ENCODE peak calls at places on chromosome 21, in five cellular contexts. One of them, this sample, is unnamed.

GRCh38 chr21:40070871-40071270 is 203.6 kb downstream of the PCP4 start:
- DNase-seq in naive thymus-derived CD4-positive, alpha-beta T cell: no peak
- DNase-seq in central memory CD4-positive, alpha-beta T cell: no peak
- DNase-seq in left cardiac atrium: no peak
- DNase-seq in PC-9: no peak
- DNase-seq in this sample: no peak

GRCh38 chr21:26067836-26068401 is 102.7 kb downstream of the APP start:
- DNase-seq in left cardiac atrium: no peak
- DNase-seq in central memory CD4-positive, alpha-beta T cell: no peak
- DNase-seq in naive thymus-derived CD4-positive, alpha-beta T cell: peak
- DNase-seq in PC-9: no peak
- DNase-seq in this sample: no peak

GRCh38 chr21:44982558-44983244 is 42.9 kb downstream of the SLX9 start:
- DNase-seq in naive thymus-derived CD4-positive, alpha-beta T cell: no peak
- DNase-seq in left cardiac atrium: peak
- DNase-seq in central memory CD4-positive, alpha-beta T cell: no peak
- DNase-seq in PC-9: no peak
- DNase-seq in this sample: peak

GRCh38 chr21:34692458-34693020 is 23.7 kb downstream of the CLIC6 start:
- DNase-seq in central memory CD4-positive, alpha-beta T cell: no peak
- DNase-seq in left cardiac atrium: no peak
- DNase-seq in naive thymus-derived CD4-positive, alpha-beta T cell: no peak
- DNase-seq in PC-9: no peak
- DNase-seq in this sample: no peak

GRCh38 chr21:32520885-32521735 is 64.2 kb downstream of the TCP10L start:
- DNase-seq in naive thymus-derived CD4-positive, alpha-beta T cell: no peak
- DNase-seq in central memory CD4-positive, alpha-beta T cell: no peak
- DNase-seq in left cardiac atrium: peak
- DNase-seq in PC-9: peak
- DNase-seq in this sample: peak

GRCh38 chr21:43603641-43604504 is 55.4 kb downstream of the HSF2BP start:
- DNase-seq in left cardiac atrium: no peak
- DNase-seq in naive thymus-derived CD4-positive, alpha-beta T cell: no peak
- DNase-seq in central memory CD4-positive, alpha-beta T cell: no peak
- DNase-seq in PC-9: no peak
- DNase-seq in this sample: no peak

GRCh38 chr21:34626131-34626530 is 11.2 kb upstream of the RCAN1 start:
- DNase-seq in left cardiac atrium: no peak
- DNase-seq in central memory CD4-positive, alpha-beta T cell: no peak
- DNase-seq in naive thymus-derived CD4-positive, alpha-beta T cell: no peak
- DNase-seq in PC-9: no peak
- DNase-seq in this sample: no peak

GRCh38 chr21:41711416-41712023 is 55.3 kb downstream of the RIPK4 start:
- DNase-seq in central memory CD4-positive, alpha-beta T cell: no peak
- DNase-seq in PC-9: no peak
- DNase-seq in naive thymus-derived CD4-positive, alpha-beta T cell: no peak
- DNase-seq in left cardiac atrium: no peak
- DNase-seq in this sample: no peak

GRCh38 chr21:17780539-17780938 is 38.6 kb downstream of the C21orf91 start:
- DNase-seq in naive thymus-derived CD4-positive, alpha-beta T cell: peak
- DNase-seq in central memory CD4-positive, alpha-beta T cell: peak
- DNase-seq in left cardiac atrium: no peak
- DNase-seq in PC-9: no peak
- DNase-seq in this sample: no peak

GRCh38 chr21:37000381-37000780 is 6.1 kb upstream of the RIPPLY3 start:
- DNase-seq in naive thymus-derived CD4-positive, alpha-beta T cell: no peak
- DNase-seq in left cardiac atrium: no peak
- DNase-seq in central memory CD4-positive, alpha-beta T cell: no peak
- DNase-seq in PC-9: no peak
- DNase-seq in this sample: no peak

GRCh38 chr21:36922861-36923260 is 43.6 kb downstream of the HLCS start:
- DNase-seq in left cardiac atrium: no peak
- DNase-seq in naive thymus-derived CD4-positive, alpha-beta T cell: no peak
- DNase-seq in central memory CD4-positive, alpha-beta T cell: no peak
- DNase-seq in PC-9: no peak
- DNase-seq in this sample: no peak

GRCh38 chr21:44874240-44874496 is 678 bp upstream of the PTTG1IP start:
- DNase-seq in naive thymus-derived CD4-positive, alpha-beta T cell: no peak
- DNase-seq in left cardiac atrium: no peak
- DNase-seq in central memory CD4-positive, alpha-beta T cell: no peak
- DNase-seq in PC-9: no peak
- DNase-seq in this sample: no peak

GRCh38 chr21:42677339-42678117 is 24.1 kb downstream of the PDE9A start:
- DNase-seq in PC-9: peak
- DNase-seq in left cardiac atrium: no peak
- DNase-seq in naive thymus-derived CD4-positive, alpha-beta T cell: no peak
- DNase-seq in central memory CD4-positive, alpha-beta T cell: no peak
- DNase-seq in this sample: peak

GRCh38 chr21:37848721-37849490 is 67.4 kb downstream of the KCNJ6 start:
- DNase-seq in naive thymus-derived CD4-positive, alpha-beta T cell: no peak
- DNase-seq in left cardiac atrium: no peak
- DNase-seq in PC-9: no peak
- DNase-seq in central memory CD4-positive, alpha-beta T cell: no peak
- DNase-seq in this sample: no peak

GRCh38 chr21:38913120-38913975 is 107.6 kb downstream of the ETS2 start:
- DNase-seq in left cardiac atrium: peak
- DNase-seq in central memory CD4-positive, alpha-beta T cell: no peak
- DNase-seq in PC-9: peak
- DNase-seq in naive thymus-derived CD4-positive, alpha-beta T cell: peak
- DNase-seq in this sample: peak

GRCh38 chr21:36909901-36910561 is 56.4 kb downstream of the HLCS start:
- DNase-seq in PC-9: peak
- DNase-seq in naive thymus-derived CD4-positive, alpha-beta T cell: no peak
- DNase-seq in central memory CD4-positive, alpha-beta T cell: no peak
- DNase-seq in left cardiac atrium: no peak
- DNase-seq in this sample: no peak

GRCh38 chr21:45636921-45637646 is 6.4 kb upstream of the PCBP3 start:
- DNase-seq in left cardiac atrium: no peak
- DNase-seq in naive thymus-derived CD4-positive, alpha-beta T cell: no peak
- DNase-seq in PC-9: no peak
- DNase-seq in central memory CD4-positive, alpha-beta T cell: no peak
- DNase-seq in this sample: no peak

GRCh38 chr21:26840912-26841311 is 4.3 kb downstream of the ADAMTS1 start:
- DNase-seq in left cardiac atrium: peak
- DNase-seq in naive thymus-derived CD4-positive, alpha-beta T cell: no peak
- DNase-seq in PC-9: no peak
- DNase-seq in central memory CD4-positive, alpha-beta T cell: no peak
- DNase-seq in this sample: no peak

GRCh38 chr21:40717008-40717407 is 129.9 kb downstream of the DSCAM start:
- DNase-seq in central memory CD4-positive, alpha-beta T cell: no peak
- DNase-seq in left cardiac atrium: no peak
- DNase-seq in naive thymus-derived CD4-positive, alpha-beta T cell: no peak
- DNase-seq in PC-9: no peak
- DNase-seq in this sample: no peak

GRCh38 chr21:46325073-46325912 is 1.3 kb downstream of the PCNT start:
- DNase-seq in naive thymus-derived CD4-positive, alpha-beta T cell: no peak
- DNase-seq in central memory CD4-positive, alpha-beta T cell: peak
- DNase-seq in left cardiac atrium: peak
- DNase-seq in PC-9: peak
- DNase-seq in this sample: peak

GRCh38 chr21:45209046-45209445 is 78.6 kb downstream of the POFUT2 start:
- DNase-seq in central memory CD4-positive, alpha-beta T cell: no peak
- DNase-seq in PC-9: no peak
- DNase-seq in left cardiac atrium: no peak
- DNase-seq in naive thymus-derived CD4-positive, alpha-beta T cell: no peak
- DNase-seq in this sample: no peak

GRCh38 chr21:39385299-39386145 is 36.6 kb upstream of the HMGN1 start:
- DNase-seq in naive thymus-derived CD4-positive, alpha-beta T cell: peak
- DNase-seq in left cardiac atrium: peak
- DNase-seq in central memory CD4-positive, alpha-beta T cell: peak
- DNase-seq in PC-9: peak
- DNase-seq in this sample: peak

GRCh38 chr21:32212116-32212515 is 66.7 kb downstream of the MIS18A start:
- DNase-seq in naive thymus-derived CD4-positive, alpha-beta T cell: no peak
- DNase-seq in central memory CD4-positive, alpha-beta T cell: no peak
- DNase-seq in left cardiac atrium: no peak
- DNase-seq in PC-9: no peak
- DNase-seq in this sample: no peak

GRCh38 chr21:33411949-33412430 is 8.8 kb downstream of the IFNGR2 start:
- DNase-seq in PC-9: no peak
- DNase-seq in central memory CD4-positive, alpha-beta T cell: no peak
- DNase-seq in naive thymus-derived CD4-positive, alpha-beta T cell: no peak
- DNase-seq in left cardiac atrium: no peak
- DNase-seq in this sample: no peak

GRCh38 chr21:37370152-37371040 is 3.8 kb downstream of the DYRK1A start:
- DNase-seq in left cardiac atrium: no peak
- DNase-seq in central memory CD4-positive, alpha-beta T cell: peak
- DNase-seq in PC-9: no peak
- DNase-seq in naive thymus-derived CD4-positive, alpha-beta T cell: no peak
- DNase-seq in this sample: no peak

GRCh38 chr21:20661745-20662470 is 336.3 kb upstream of the NCAM2 start:
- DNase-seq in central memory CD4-positive, alpha-beta T cell: no peak
- DNase-seq in left cardiac atrium: no peak
- DNase-seq in naive thymus-derived CD4-positive, alpha-beta T cell: no peak
- DNase-seq in PC-9: no peak
- DNase-seq in this sample: no peak

GRCh38 chr21:29649370-29649963 is 290.3 kb downstream of the GRIK1 start:
- DNase-seq in naive thymus-derived CD4-positive, alpha-beta T cell: no peak
- DNase-seq in left cardiac atrium: no peak
- DNase-seq in central memory CD4-positive, alpha-beta T cell: no peak
- DNase-seq in PC-9: no peak
- DNase-seq in this sample: no peak

GRCh38 chr21:45260191-45260795 is 27.4 kb downstream of the POFUT2 start:
- DNase-seq in left cardiac atrium: no peak
- DNase-seq in naive thymus-derived CD4-positive, alpha-beta T cell: no peak
- DNase-seq in central memory CD4-positive, alpha-beta T cell: no peak
- DNase-seq in PC-9: no peak
- DNase-seq in this sample: no peak

GRCh38 chr21:46207920-46208571 is 20.5 kb downstream of the LSS start:
- DNase-seq in left cardiac atrium: peak
- DNase-seq in central memory CD4-positive, alpha-beta T cell: no peak
- DNase-seq in PC-9: no peak
- DNase-seq in naive thymus-derived CD4-positive, alpha-beta T cell: no peak
- DNase-seq in this sample: no peak

GRCh38 chr21:29235714-29236197 is 63.0 kb upstream of the BACH1 start:
- DNase-seq in naive thymus-derived CD4-positive, alpha-beta T cell: no peak
- DNase-seq in central memory CD4-positive, alpha-beta T cell: no peak
- DNase-seq in PC-9: no peak
- DNase-seq in left cardiac atrium: no peak
- DNase-seq in this sample: no peak

GRCh38 chr21:8990326-8991087 is 1530.9 kb upstream of the TPTE start:
- DNase-seq in PC-9: no peak
- DNase-seq in left cardiac atrium: no peak
- DNase-seq in central memory CD4-positive, alpha-beta T cell: no peak
- DNase-seq in naive thymus-derived CD4-positive, alpha-beta T cell: no peak
- DNase-seq in this sample: no peak

GRCh38 chr21:18430341-18430740 is 26.8 kb upstream of the TMPRSS15 start:
- DNase-seq in central memory CD4-positive, alpha-beta T cell: no peak
- DNase-seq in left cardiac atrium: no peak
- DNase-seq in naive thymus-derived CD4-positive, alpha-beta T cell: no peak
- DNase-seq in PC-9: no peak
- DNase-seq in this sample: no peak

GRCh38 chr21:15010645-15011044 is 54.2 kb downstream of the NRIP1 start:
- DNase-seq in central memory CD4-positive, alpha-beta T cell: no peak
- DNase-seq in PC-9: no peak
- DNase-seq in left cardiac atrium: no peak
- DNase-seq in naive thymus-derived CD4-positive, alpha-beta T cell: no peak
- DNase-seq in this sample: no peak

GRCh38 chr21:27570306-27570868 is 603.5 kb upstream of the ADAMTS5 start:
- DNase-seq in left cardiac atrium: peak
- DNase-seq in PC-9: no peak
- DNase-seq in central memory CD4-positive, alpha-beta T cell: no peak
- DNase-seq in naive thymus-derived CD4-positive, alpha-beta T cell: no peak
- DNase-seq in this sample: peak

GRCh38 chr21:43317959-43318358 is 109.0 kb downstream of the SIK1 start:
- DNase-seq in central memory CD4-positive, alpha-beta T cell: no peak
- DNase-seq in left cardiac atrium: no peak
- DNase-seq in naive thymus-derived CD4-positive, alpha-beta T cell: no peak
- DNase-seq in PC-9: no peak
- DNase-seq in this sample: no peak